ENCODE peak calls at places on chromosomes 5 and 9, in seven cellular contexts. U is transverse colon, F is K562, B is type B pancreatic cell, Q is HFFc6, A is RWPE1, R is fibroblast of pulmonary artery. Y is an unnamed sample.

GRCh38 chr9:121272401-121272948 is 4.5 kb downstream of the GSN start:
- DNase-seq in B (no peak), U (no peak), F (no peak), A (no peak), Q (no peak), R (no peak), Y (no peak)

GRCh38 chr5:71703941-71704340 is 15.1 kb upstream of the CARTPT start:
- DNase-seq in F (no peak), R (no peak), Q (no peak), B (no peak), A (no peak), U (no peak), Y (no peak)

GRCh38 chr9:33044677-33045282 is 19.7 kb downstream of the DNAJA1 start:
- DNase-seq in F (no peak), R (peak; percentile 22), A (peak; percentile 48), B (no peak), U (peak; percentile 48), Q (no peak), Y (no peak)

GRCh38 chr9:112503170-112503569 is 16.5 kb downstream of the KIAA1958 start:
- DNase-seq in B (no peak), A (no peak), R (no peak), U (no peak), Q (no peak), F (no peak), Y (no peak)

GRCh38 chr5:141084487-141084989 is 9.9 kb upstream of the PCDHB2 start:
- DNase-seq in B (no peak), R (peak; percentile 46), U (peak; percentile 18), Q (peak; percentile 71), A (peak; percentile 59), F (peak; percentile 12), Y (no peak)

GRCh38 chr5:446864-447263 is 3.9 kb downstream of the EXOC3 start:
- DNase-seq in U (peak; percentile 5), R (peak; percentile 62), B (no peak), Q (peak; percentile 42), F (no peak), A (peak; percentile 40), Y (no peak)

GRCh38 chr9:96489482-96489979 is 39.6 kb downstream of the HABP4 start:
- DNase-seq in B (no peak), R (no peak), U (no peak), F (no peak), Q (no peak), A (no peak), Y (no peak)

GRCh38 chr9:92984976-92985375 is 37.7 kb downstream of the FGD3 start:
- DNase-seq in A (no peak), B (no peak), F (no peak), U (no peak), R (no peak), Q (no peak), Y (no peak)

GRCh38 chr5:133882801-133883200 is 85.6 kb downstream of the C5orf15 start:
- DNase-seq in B (no peak), A (no peak), Q (no peak), R (no peak), F (no peak), U (no peak), Y (no peak)

GRCh38 chr5:136080483-136081180 is 51.8 kb downstream of the TGFBI start:
- DNase-seq in R (peak; percentile 90), F (peak; percentile 89), Q (peak; percentile 84), B (peak; percentile 77), A (no peak), U (peak; percentile 90), Y (peak; percentile 78)

GRCh38 chr9:136089697-136090045 is 5.4 kb downstream of the NACC2 start:
- DNase-seq in A (peak; percentile 69), R (peak; percentile 67), F (peak; percentile 17), U (no peak), Q (peak; percentile 22), B (no peak), Y (no peak)
- TF ChIP-seq CTCF in A (peak; percentile 69), R (peak; percentile 47), F (peak; percentile 50), U (peak; percentile 27), Q (peak; percentile 76), B (peak; percentile 56), Y (peak; percentile 42)

DNA sequence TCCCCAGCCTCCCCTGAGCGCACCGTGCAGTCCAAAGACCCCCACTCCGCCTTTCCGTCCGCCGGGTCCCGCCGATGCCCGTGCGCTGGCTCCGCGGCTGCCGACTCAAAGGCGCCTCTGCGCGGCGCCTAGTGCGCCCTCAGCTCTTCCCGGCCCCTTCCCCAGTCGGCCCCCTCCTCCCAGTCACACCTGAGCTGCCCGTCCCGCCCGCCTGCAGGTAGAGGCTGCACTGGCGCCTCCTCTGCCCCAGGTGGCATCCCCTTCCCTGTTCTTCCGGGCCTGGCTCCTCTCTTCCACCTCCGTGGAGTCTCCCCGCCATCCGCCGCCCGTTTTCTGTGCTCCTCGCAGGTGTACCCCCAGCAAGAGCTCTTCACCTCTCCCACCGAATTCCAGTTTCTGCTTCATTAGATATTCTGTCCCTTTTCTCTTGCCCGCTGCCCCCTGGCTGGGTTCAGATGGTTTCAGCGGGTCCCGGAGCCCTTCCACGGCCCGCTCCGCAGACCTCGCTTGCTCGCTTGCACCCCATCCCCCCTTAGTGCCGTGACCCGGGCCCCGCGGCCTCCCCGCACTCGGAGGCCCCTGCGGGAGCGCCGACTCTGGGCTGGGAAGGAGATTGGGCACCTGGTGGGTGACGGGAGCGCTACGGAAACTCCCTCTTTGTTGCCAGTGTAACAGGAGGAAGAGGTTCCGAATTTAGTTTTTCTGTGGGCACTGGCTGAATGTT is 707 bp downstream of the SLC44A1 start:
- DNase-seq in U (peak; percentile 82), R (peak; percentile 61), A (peak; percentile 80), B (peak; percentile 76), Q (peak; percentile 18), F (peak; percentile 8), Y (no peak)
- TF ChIP-seq CTCF in U (peak; percentile 38), R (no peak), A (peak; percentile 56), B (no peak), Q (peak; percentile 36), F (no peak), Y (no peak)

GRCh38 chr9:36866840-36867239 is 167.2 kb downstream of the PAX5 start:
- DNase-seq in B (no peak), R (no peak), U (no peak), Q (no peak), A (no peak), F (peak; percentile 11), Y (no peak)
- TF ChIP-seq CTCF in B (peak; percentile 52), R (peak; percentile 6), U (no peak), Q (peak; percentile 43), A (no peak), F (no peak), Y (no peak)

DNA sequence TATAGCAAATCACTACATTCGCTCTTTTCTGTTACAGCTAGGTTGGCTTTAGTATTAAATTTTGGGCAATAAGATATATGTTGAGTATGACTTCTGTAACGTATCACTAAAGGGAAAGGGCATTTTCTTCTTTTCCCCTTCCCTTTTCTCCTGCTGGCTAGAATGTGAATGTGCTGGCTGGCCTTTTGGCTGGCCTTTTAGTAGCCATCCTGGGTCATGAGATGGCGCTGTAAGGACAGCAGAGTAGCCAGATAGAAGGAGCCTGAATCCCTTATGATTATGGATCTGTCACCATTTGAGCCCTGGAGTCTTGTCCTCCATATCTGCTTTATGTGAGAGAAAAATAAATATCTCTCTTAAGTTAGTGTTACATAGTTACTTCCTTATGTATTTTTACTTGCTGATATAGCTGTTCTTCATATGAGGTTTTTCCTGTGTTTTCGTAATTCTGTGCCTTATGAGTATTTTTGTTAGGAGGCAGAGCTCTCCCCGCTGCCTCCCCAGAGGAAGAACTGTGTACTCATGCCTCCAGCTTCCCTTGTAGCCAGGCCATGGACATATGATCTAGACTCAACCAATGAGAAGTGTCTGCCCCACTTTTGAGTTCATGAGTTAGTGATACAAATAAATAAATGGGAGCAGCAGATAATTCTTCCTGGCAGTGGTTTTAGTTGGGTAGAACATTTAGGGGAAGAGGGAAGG is 65.9 kb downstream of the NDUFAF2 start:
- DNase-seq in Q (peak; percentile 17), A (no peak), U (no peak), B (no peak), R (peak; percentile 30), F (peak; percentile 24), Y (no peak)
- TF ChIP-seq CTCF in Q (peak; percentile 63), A (no peak), U (no peak), B (peak; percentile 45), R (peak; percentile 32), F (peak; percentile 93), Y (peak; percentile 3)

DNA sequence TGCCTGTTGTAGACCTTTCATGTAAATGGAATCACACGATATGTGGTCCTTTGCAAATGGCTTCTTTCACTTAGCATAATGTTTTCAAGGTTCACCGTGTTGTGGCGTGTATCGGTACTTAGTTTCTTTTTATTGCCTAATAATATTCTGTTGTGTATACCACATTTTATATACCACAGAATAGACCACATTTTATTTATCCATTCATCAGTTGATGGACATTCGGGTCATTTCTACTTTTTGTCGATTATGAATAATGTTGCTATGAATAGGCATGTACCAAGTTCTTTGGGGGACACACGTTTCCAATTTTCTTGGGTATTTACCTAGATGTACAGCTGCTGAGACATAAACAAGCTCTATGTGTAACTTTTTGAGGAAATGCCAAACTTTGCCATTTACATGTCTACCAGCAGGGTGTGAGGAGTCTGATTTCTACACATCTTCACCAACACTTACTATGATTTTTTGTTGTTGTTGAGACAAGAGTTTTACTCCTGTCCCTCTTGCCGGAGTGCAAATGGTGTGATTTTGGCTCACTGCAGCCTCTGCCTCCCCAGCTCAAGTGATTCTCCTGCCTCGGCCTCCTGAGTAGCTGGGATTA is 144.7 kb downstream of the RGS3 start:
- DNase-seq in F (no peak), B (no peak), Q (no peak), U (no peak), A (no peak), R (no peak), Y (no peak)
- TF ChIP-seq CTCF in F (no peak), B (no peak), Q (no peak), U (no peak), A (no peak), R (no peak), Y (no peak)

GRCh38 chr9:12702160-12702758 is 9.1 kb downstream of the TYRP1 start:
- DNase-seq in B (no peak), R (peak; percentile 90), Q (peak; percentile 31), U (peak; percentile 16), A (peak; percentile 31), F (peak; percentile 3), Y (peak; percentile 29)
- TF ChIP-seq CTCF in B (peak; percentile 78), R (peak; percentile 77), Q (peak; percentile 67), U (peak; percentile 29), A (peak; percentile 64), F (no peak), Y (peak; percentile 67)

GRCh38 chr9:18461496-18461895 is 12.5 kb upstream of the ADAMTSL1 start:
- DNase-seq in Q (no peak), R (no peak), A (no peak), U (no peak), F (no peak), B (no peak), Y (no peak)
- TF ChIP-seq CTCF in Q (no peak), R (no peak), A (no peak), U (no peak), F (no peak), B (no peak), Y (no peak)

GRCh38 chr5:43296835-43297234 is 16.4 kb downstream of the HMGCS1 start:
- DNase-seq in F (no peak), B (no peak), U (no peak), R (no peak), Q (no peak), A (no peak), Y (no peak)
- TF ChIP-seq CTCF in F (no peak), B (no peak), U (no peak), R (no peak), Q (no peak), A (no peak), Y (no peak)

DNA sequence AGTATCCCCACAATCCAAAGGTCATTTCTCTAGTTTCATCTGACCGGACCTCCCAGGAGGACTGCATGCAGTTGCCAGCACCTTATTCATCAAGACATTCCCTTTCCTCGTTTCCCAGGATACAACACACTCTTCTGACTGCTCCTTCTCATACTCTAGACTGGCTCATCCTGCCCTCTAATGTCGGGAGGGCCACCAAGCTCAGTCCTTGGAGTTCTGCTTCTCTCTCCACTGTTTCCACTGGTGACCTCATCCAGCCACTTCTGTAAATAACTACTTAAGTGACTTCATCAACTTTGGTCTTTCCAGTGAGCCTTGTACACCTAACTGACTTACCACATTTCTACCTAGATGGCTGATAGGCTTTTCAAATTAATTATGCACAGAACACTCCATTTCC is 179.1 kb downstream of the EPB41L4A start:
- DNase-seq in B (no peak), R (no peak), A (no peak), F (no peak), U (no peak), Q (no peak), Y (no peak)
- TF ChIP-seq CTCF in B (no peak), R (no peak), A (no peak), F (no peak), U (no peak), Q (no peak), Y (no peak)

Y was measured in AG09319.